ENCODE peak calls at places on chromosomes 3 and 15, in nine cellular contexts. One of them, this sample, is unnamed. For H3K9me3, the result is how much of the 10 kb centered on the place peaks cover.

GRCh38 chr15:89912674-89913396 is at the start of gene ARPIN:
- DNase-seq in transverse colon: peak
- DNase-seq in heart right ventricle: peak
- DNase-seq in HCT116: no peak
- DNase-seq in psoas muscle: peak
- DNase-seq in adrenal gland: peak
- DNase-seq in SK-N-MC: no peak
- DNase-seq in kidney: peak
- DNase-seq in mesenchymal stem cell: peak
- DNase-seq in this sample: peak

GRCh38 chr3:11567516-11568467 is 75.9 kb downstream of the VGLL4 start:
- DNase-seq in kidney: peak
- DNase-seq in adrenal gland: peak
- DNase-seq in psoas muscle: peak
- DNase-seq in heart right ventricle: no peak
- DNase-seq in SK-N-MC: no peak
- DNase-seq in mesenchymal stem cell: peak
- DNase-seq in transverse colon: no peak
- DNase-seq in HCT116: peak
- DNase-seq in this sample: no peak

GRCh38 chr3:141878812-141879211 is 2.4 kb downstream of the ATP1B3 start:
- DNase-seq in mesenchymal stem cell: peak
- DNase-seq in SK-N-MC: peak
- DNase-seq in transverse colon: peak
- DNase-seq in adrenal gland: no peak
- DNase-seq in HCT116: no peak
- DNase-seq in heart right ventricle: no peak
- DNase-seq in kidney: no peak
- DNase-seq in psoas muscle: no peak
- DNase-seq in this sample: no peak

GRCh38 chr3:39590776-39591175 is 123.3 kb downstream of the MOBP start:
- DNase-seq in heart right ventricle: no peak
- DNase-seq in psoas muscle: no peak
- DNase-seq in SK-N-MC: no peak
- DNase-seq in mesenchymal stem cell: no peak
- DNase-seq in adrenal gland: no peak
- DNase-seq in transverse colon: no peak
- DNase-seq in HCT116: no peak
- DNase-seq in kidney: no peak
- DNase-seq in this sample: no peak

GRCh38 chr3:141373768-141374526 is 5.6 kb downstream of the ZBTB38 start:
- DNase-seq in transverse colon: no peak
- DNase-seq in SK-N-MC: no peak
- DNase-seq in psoas muscle: no peak
- DNase-seq in kidney: no peak
- DNase-seq in adrenal gland: no peak
- DNase-seq in heart right ventricle: no peak
- DNase-seq in HCT116: no peak
- DNase-seq in mesenchymal stem cell: no peak
- DNase-seq in this sample: no peak

GRCh38 chr15:55383687-55384086 is 24.5 kb downstream of the CCPG1 start:
- DNase-seq in transverse colon: no peak
- DNase-seq in adrenal gland: no peak
- DNase-seq in mesenchymal stem cell: no peak
- DNase-seq in heart right ventricle: no peak
- DNase-seq in psoas muscle: no peak
- DNase-seq in kidney: no peak
- DNase-seq in HCT116: no peak
- DNase-seq in SK-N-MC: no peak
- DNase-seq in this sample: no peak

GRCh38 chr3:101011086-101011485 is 17.9 kb upstream of the ABI3BP start:
- DNase-seq in adrenal gland: no peak
- DNase-seq in heart right ventricle: no peak
- DNase-seq in psoas muscle: no peak
- DNase-seq in transverse colon: no peak
- DNase-seq in mesenchymal stem cell: no peak
- DNase-seq in HCT116: no peak
- DNase-seq in kidney: no peak
- DNase-seq in SK-N-MC: peak
- DNase-seq in this sample: no peak

GRCh38 chr3:56664823-56665222 is 18.2 kb downstream of the TASOR start:
- DNase-seq in kidney: no peak
- DNase-seq in SK-N-MC: no peak
- DNase-seq in mesenchymal stem cell: no peak
- DNase-seq in HCT116: no peak
- DNase-seq in transverse colon: no peak
- DNase-seq in adrenal gland: no peak
- DNase-seq in heart right ventricle: no peak
- DNase-seq in psoas muscle: no peak
- DNase-seq in this sample: no peak

GRCh38 chr3:107855710-107856109 is 235.1 kb downstream of the CD47 start:
- DNase-seq in SK-N-MC: peak
- DNase-seq in kidney: no peak
- DNase-seq in psoas muscle: no peak
- DNase-seq in transverse colon: no peak
- DNase-seq in HCT116: peak
- DNase-seq in mesenchymal stem cell: peak
- DNase-seq in heart right ventricle: no peak
- DNase-seq in adrenal gland: no peak
- DNase-seq in this sample: no peak

GRCh38 chr15:92803852-92804609 is 96.1 kb upstream of the CHD2 start:
- DNase-seq in adrenal gland: peak
- DNase-seq in psoas muscle: peak
- DNase-seq in HCT116: peak
- DNase-seq in kidney: peak
- DNase-seq in SK-N-MC: no peak
- DNase-seq in heart right ventricle: peak
- DNase-seq in mesenchymal stem cell: peak
- DNase-seq in transverse colon: peak
- DNase-seq in this sample: peak

DNA sequence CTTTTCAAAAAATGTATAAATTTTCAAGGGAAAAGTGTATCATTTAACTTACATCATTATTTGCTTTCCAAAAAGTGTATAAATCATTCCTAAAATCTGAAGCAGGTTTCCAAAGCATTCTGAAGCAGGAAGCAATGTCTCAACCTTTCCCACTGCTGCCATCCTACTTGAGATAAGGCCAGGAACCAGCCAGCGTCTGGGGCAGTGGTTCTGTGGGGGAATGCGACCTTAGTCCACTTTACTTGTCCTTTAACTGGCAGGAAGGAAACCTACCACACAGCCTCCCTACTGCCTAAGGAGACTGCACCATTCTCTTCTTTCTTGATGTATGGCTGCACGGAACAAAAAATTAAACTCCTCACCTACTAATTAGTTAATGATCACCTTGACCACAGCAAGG is 3.7 kb downstream of the SORD start:
- DNase-seq in adrenal gland: no peak
- DNase-seq in HCT116: no peak
- DNase-seq in SK-N-MC: no peak
- DNase-seq in mesenchymal stem cell: no peak
- DNase-seq in transverse colon: no peak
- DNase-seq in psoas muscle: no peak
- DNase-seq in heart right ventricle: no peak
- DNase-seq in kidney: no peak
- DNase-seq in this sample: no peak
- H3K9me3 ChIP-seq in adrenal gland: under half
- H3K9me3 ChIP-seq in HCT116: under half
- H3K9me3 ChIP-seq in SK-N-MC: under half
- H3K9me3 ChIP-seq in mesenchymal stem cell: under half
- H3K9me3 ChIP-seq in transverse colon: under half
- H3K9me3 ChIP-seq in psoas muscle: under half
- H3K9me3 ChIP-seq in heart right ventricle: under half
- H3K9me3 ChIP-seq in kidney: under half
- H3K9me3 ChIP-seq in this sample: under half

DNA sequence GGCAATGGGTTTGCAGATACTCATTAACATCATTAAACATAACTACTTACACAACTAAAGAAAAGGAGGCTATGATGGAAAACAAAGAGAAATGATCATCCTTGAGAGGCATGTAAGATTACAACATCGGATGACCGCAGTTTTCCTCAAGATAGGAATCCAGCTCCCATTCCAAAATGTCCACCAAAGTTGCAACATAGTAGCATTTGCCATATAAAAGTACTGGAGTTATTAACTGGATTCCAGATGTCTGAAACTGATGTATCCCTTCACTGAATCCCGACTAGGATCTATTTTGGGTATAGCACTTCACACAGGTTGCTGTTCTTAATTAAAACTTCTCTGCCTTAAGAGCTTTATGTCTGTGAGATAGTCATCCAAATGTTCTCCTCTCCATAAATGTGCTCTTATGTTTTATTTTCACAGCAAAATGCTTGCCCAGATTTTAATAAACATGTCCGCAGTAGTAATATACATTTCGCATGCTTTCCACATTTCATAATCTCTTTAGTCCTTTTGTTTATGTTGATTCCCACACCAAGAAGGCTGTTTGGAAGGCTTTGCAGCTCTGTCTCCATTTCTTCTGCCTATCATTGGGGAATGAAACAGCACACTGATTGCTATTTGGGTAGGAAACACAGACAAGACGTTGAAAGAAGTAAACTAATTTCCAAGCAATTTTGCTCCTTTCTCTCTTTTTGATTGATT is 716.5 kb upstream of the CFAP20DC start:
- DNase-seq in psoas muscle: no peak
- DNase-seq in transverse colon: no peak
- DNase-seq in SK-N-MC: no peak
- DNase-seq in heart right ventricle: no peak
- DNase-seq in adrenal gland: no peak
- DNase-seq in mesenchymal stem cell: peak
- DNase-seq in HCT116: no peak
- DNase-seq in kidney: no peak
- DNase-seq in this sample: no peak
- H3K9me3 ChIP-seq in psoas muscle: under half
- H3K9me3 ChIP-seq in transverse colon: under half
- H3K9me3 ChIP-seq in SK-N-MC: under half
- H3K9me3 ChIP-seq in heart right ventricle: under half
- H3K9me3 ChIP-seq in adrenal gland: under half
- H3K9me3 ChIP-seq in mesenchymal stem cell: under half
- H3K9me3 ChIP-seq in HCT116: under half
- H3K9me3 ChIP-seq in kidney: under half
- H3K9me3 ChIP-seq in this sample: under half

DNA sequence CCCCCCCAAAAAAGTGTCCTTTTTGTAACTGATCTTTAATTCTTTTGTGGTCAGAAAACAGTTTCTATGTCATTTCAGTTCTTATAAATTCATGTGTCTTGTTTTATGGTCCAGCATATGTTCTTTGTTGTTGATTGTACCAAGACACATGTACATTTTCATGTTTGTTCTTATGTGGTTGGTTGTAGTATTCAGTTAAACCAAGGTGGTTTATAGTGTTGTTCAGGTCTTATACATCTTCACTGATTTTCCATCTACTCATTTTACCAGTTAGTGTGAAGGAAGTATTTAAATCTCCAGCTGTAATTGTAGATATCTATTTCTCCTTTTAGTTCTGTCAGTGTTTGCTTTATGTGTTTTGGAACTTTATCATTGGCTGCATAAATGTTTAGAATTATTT is 24.0 kb downstream of the MEF2A start:
- DNase-seq in psoas muscle: no peak
- DNase-seq in kidney: no peak
- DNase-seq in transverse colon: no peak
- DNase-seq in adrenal gland: no peak
- DNase-seq in HCT116: no peak
- DNase-seq in heart right ventricle: no peak
- DNase-seq in mesenchymal stem cell: no peak
- DNase-seq in SK-N-MC: no peak
- DNase-seq in this sample: no peak
- H3K9me3 ChIP-seq in psoas muscle: under half
- H3K9me3 ChIP-seq in kidney: under half
- H3K9me3 ChIP-seq in transverse colon: under half
- H3K9me3 ChIP-seq in adrenal gland: under half
- H3K9me3 ChIP-seq in HCT116: under half
- H3K9me3 ChIP-seq in heart right ventricle: under half
- H3K9me3 ChIP-seq in mesenchymal stem cell: under half
- H3K9me3 ChIP-seq in SK-N-MC: under half
- H3K9me3 ChIP-seq in this sample: under half

GRCh38 chr3:480070-480469 is 283.5 kb downstream of the CHL1 start:
- DNase-seq in psoas muscle: no peak
- DNase-seq in HCT116: no peak
- DNase-seq in kidney: no peak
- DNase-seq in transverse colon: no peak
- DNase-seq in adrenal gland: no peak
- DNase-seq in SK-N-MC: no peak
- DNase-seq in heart right ventricle: no peak
- DNase-seq in mesenchymal stem cell: no peak
- DNase-seq in this sample: no peak

GRCh38 chr3:473284-473800 is 276.8 kb downstream of the CHL1 start:
- DNase-seq in HCT116: no peak
- DNase-seq in adrenal gland: no peak
- DNase-seq in mesenchymal stem cell: no peak
- DNase-seq in heart right ventricle: no peak
- DNase-seq in kidney: no peak
- DNase-seq in psoas muscle: no peak
- DNase-seq in transverse colon: no peak
- DNase-seq in SK-N-MC: no peak
- DNase-seq in this sample: no peak

GRCh38 chr3:474828-475227 is 278.3 kb downstream of the CHL1 start:
- DNase-seq in mesenchymal stem cell: no peak
- DNase-seq in kidney: no peak
- DNase-seq in SK-N-MC: no peak
- DNase-seq in heart right ventricle: no peak
- DNase-seq in adrenal gland: no peak
- DNase-seq in transverse colon: no peak
- DNase-seq in psoas muscle: no peak
- DNase-seq in HCT116: no peak
- DNase-seq in this sample: no peak
- H3K9me3 ChIP-seq in mesenchymal stem cell: under half
- H3K9me3 ChIP-seq in kidney: under half
- H3K9me3 ChIP-seq in SK-N-MC: under half
- H3K9me3 ChIP-seq in heart right ventricle: under half
- H3K9me3 ChIP-seq in adrenal gland: under half
- H3K9me3 ChIP-seq in transverse colon: under half
- H3K9me3 ChIP-seq in psoas muscle: under half
- H3K9me3 ChIP-seq in HCT116: under half
- H3K9me3 ChIP-seq in this sample: under half

GRCh38 chr3:105466072-105466471 is 99.4 kb downstream of the ALCAM start:
- DNase-seq in SK-N-MC: no peak
- DNase-seq in heart right ventricle: no peak
- DNase-seq in adrenal gland: no peak
- DNase-seq in psoas muscle: no peak
- DNase-seq in HCT116: no peak
- DNase-seq in transverse colon: no peak
- DNase-seq in kidney: no peak
- DNase-seq in mesenchymal stem cell: no peak
- DNase-seq in this sample: no peak
- H3K9me3 ChIP-seq in SK-N-MC: under half
- H3K9me3 ChIP-seq in heart right ventricle: under half
- H3K9me3 ChIP-seq in adrenal gland: under half
- H3K9me3 ChIP-seq in psoas muscle: under half
- H3K9me3 ChIP-seq in HCT116: under half
- H3K9me3 ChIP-seq in transverse colon: under half
- H3K9me3 ChIP-seq in kidney: under half
- H3K9me3 ChIP-seq in mesenchymal stem cell: under half
- H3K9me3 ChIP-seq in this sample: under half

DNA sequence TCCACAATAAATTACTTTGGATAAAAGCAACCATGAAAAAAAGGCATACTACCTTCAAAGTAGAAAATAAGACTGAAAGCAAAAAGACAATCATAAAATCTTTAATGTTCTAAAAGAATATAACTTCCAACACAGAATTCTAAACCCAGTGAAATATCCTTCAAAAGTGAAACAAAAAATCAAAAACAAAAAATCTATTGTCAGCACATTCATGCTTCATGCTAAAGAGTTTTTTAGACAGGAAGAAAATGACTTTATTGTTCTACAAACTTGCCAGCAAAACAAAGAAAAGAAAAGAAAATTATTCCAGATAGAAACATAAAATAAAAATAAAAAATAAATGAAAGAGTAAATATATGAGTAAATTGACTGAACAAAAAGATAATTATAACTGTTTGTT is 134.9 kb downstream of the EFHB start:
- DNase-seq in SK-N-MC: no peak
- DNase-seq in transverse colon: no peak
- DNase-seq in adrenal gland: no peak
- DNase-seq in psoas muscle: no peak
- DNase-seq in heart right ventricle: no peak
- DNase-seq in mesenchymal stem cell: no peak
- DNase-seq in kidney: no peak
- DNase-seq in HCT116: no peak
- DNase-seq in this sample: no peak
- H3K9me3 ChIP-seq in SK-N-MC: under half
- H3K9me3 ChIP-seq in transverse colon: under half
- H3K9me3 ChIP-seq in adrenal gland: under half
- H3K9me3 ChIP-seq in psoas muscle: under half
- H3K9me3 ChIP-seq in heart right ventricle: under half
- H3K9me3 ChIP-seq in mesenchymal stem cell: under half
- H3K9me3 ChIP-seq in kidney: under half
- H3K9me3 ChIP-seq in HCT116: under half
- H3K9me3 ChIP-seq in this sample: under half

This sample was measured in right cardiac atrium.